ENCODE peak calls at places on chromosomes 5 and 9, in eight cellular contexts. U, Z, W, O, Y, R, F and V are unnamed samples.
A peak's percentile ranks its signal among the peaks of the same experiment; 100 is the strongest.

GRCh38 chr5:109703827-109704226 is 14.1 kb downstream of the MAN2A1 start:
- DNase-seq in U (no peak), Z (no peak), W (no peak), O (no peak), Y (no peak), R (no peak), F (no peak), V (no peak)

GRCh38 chr5:74085782-74086181 is 459.8 kb downstream of the ARHGEF28 start:
- DNase-seq in U (no peak), Z (no peak), W (no peak), O (no peak), Y (no peak), R (no peak), F (no peak), V (no peak)

GRCh38 chr5:134100283-134101011 is 14.0 kb upstream of the TCF7 start:
- DNase-seq in U (no peak), Z (peak; percentile 51), W (no peak), O (no peak), Y (no peak), R (peak; percentile 80), F (no peak), V (no peak)

GRCh38 chr9:133731876-133732321 is 6.3 kb downstream of the SARDH start:
- DNase-seq in U (peak; percentile 19), Z (no peak), W (peak; percentile 23), O (peak; percentile 94), Y (no peak), R (peak; percentile 89), F (no peak), V (peak; percentile 50)

GRCh38 chr9:15736569-15736968 is 183.7 kb downstream of the CCDC171 start:
- DNase-seq in U (no peak), Z (no peak), W (no peak), O (no peak), Y (no peak), R (no peak), F (no peak), V (no peak)

GRCh38 chr5:151571270-151572173 is 19.6 kb downstream of the FAT2 start:
- DNase-seq in U (no peak), Z (no peak), W (no peak), O (no peak), Y (no peak), R (no peak), F (peak; percentile 35), V (no peak)

GRCh38 chr5:11273180-11273882 is 512.3 kb upstream of the DAP start:
- DNase-seq in U (no peak), Z (no peak), W (no peak), O (no peak), Y (no peak), R (no peak), F (no peak), V (no peak)

GRCh38 chr5:131977212-131977604 is 31.7 kb upstream of the MEIKIN start:
- DNase-seq in U (no peak), Z (no peak), W (no peak), O (no peak), Y (no peak), R (no peak), F (no peak), V (no peak)

GRCh38 chr5:132289097-132289496 is 5.1 kb upstream of the SLC22A4 start:
- DNase-seq in U (no peak), Z (no peak), W (no peak), O (no peak), Y (no peak), R (no peak), F (no peak), V (no peak)

GRCh38 chr9:134564431-134565170 is 77.0 kb upstream of the COL5A1 start:
- DNase-seq in U (no peak), Z (no peak), W (no peak), O (no peak), Y (no peak), R (peak; percentile 86), F (no peak), V (no peak)

GRCh38 chr5:149007174-149007573 is 55.7 kb downstream of the SH3TC2 start:
- DNase-seq in U (no peak), Z (no peak), W (no peak), O (no peak), Y (no peak), R (no peak), F (no peak), V (no peak)

GRCh38 chr9:110027624-110028023 is 180.3 kb downstream of the C9orf152 start:
- DNase-seq in U (no peak), Z (no peak), W (peak; percentile 56), O (no peak), Y (no peak), R (peak; percentile 29), F (no peak), V (no peak)

GRCh38 chr5:33480876-33481275 is 40.1 kb downstream of the TARS1 start:
- DNase-seq in U (no peak), Z (no peak), W (no peak), O (no peak), Y (no peak), R (no peak), F (no peak), V (no peak)

GRCh38 chr9:6944093-6944551 is 186.3 kb downstream of the KDM4C start:
- DNase-seq in U (no peak), Z (no peak), W (no peak), O (peak; percentile 16), Y (no peak), R (no peak), F (no peak), V (no peak)

GRCh38 chr5:14428302-14429081 is 153.1 kb upstream of the OTULINL start:
- DNase-seq in U (no peak), Z (no peak), W (no peak), O (no peak), Y (no peak), R (no peak), F (no peak), V (no peak)

GRCh38 chr5:79396265-79396664 is 117.7 kb downstream of the HOMER1 start:
- DNase-seq in U (no peak), Z (no peak), W (no peak), O (no peak), Y (no peak), R (no peak), F (no peak), V (no peak)

GRCh38 chr5:32044904-32045303 is 129.2 kb downstream of the GOLPH3 start:
- DNase-seq in U (no peak), Z (no peak), W (no peak), O (no peak), Y (no peak), R (peak; percentile 59), F (no peak), V (no peak)

GRCh38 chr5:137316346-137316736 is 182.8 kb downstream of the SPOCK1 start:
- DNase-seq in U (no peak), Z (no peak), W (no peak), O (no peak), Y (no peak), R (no peak), F (no peak), V (no peak)